ENCODE peak calls at places on chromosome 18, in ten cellular contexts. Z, Y, B, Q, W, T, A, N, K and L are unnamed samples.

GRCh38 chr18:13984080-13984479 is 68.7 kb upstream of the MC2R start:
- DNase-seq in Z (no peak), T (no peak), B (no peak), A (no peak), Q (no peak), W (no peak), Y (no peak), N (no peak), K (no peak), L (no peak)

GRCh38 chr18:2851771-2852170 is 5.0 kb downstream of the EMILIN2 start:
- DNase-seq in Z (no peak), W (no peak), T (no peak), Y (no peak), N (no peak), A (no peak), Q (no peak), B (no peak), K (no peak), L (no peak)

GRCh38 chr18:37019157-37019571 is 190.2 kb downstream of the KIAA1328 start:
- DNase-seq in Q (peak), N (no peak), W (no peak), B (peak), A (no peak), T (peak), Y (no peak), Z (peak), K (peak), L (peak)

GRCh38 chr18:8301427-8302172 is 307.6 kb upstream of the RAB12 start:
- DNase-seq in Z (no peak), Q (peak), B (peak), K (peak), T (no peak), A (no peak), Y (no peak), W (no peak), N (no peak), L (no peak)

GRCh38 chr18:55264108-55264507 is 304.8 kb upstream of the CCDC68 start:
- DNase-seq in N (no peak), K (no peak), T (no peak), Q (no peak), A (no peak), B (no peak), Z (peak), W (no peak), Y (no peak), L (peak)

GRCh38 chr18:7152485-7152884 is 34.9 kb upstream of the LAMA1 start:
- DNase-seq in T (no peak), Q (no peak), A (no peak), B (no peak), Z (no peak), N (no peak), W (no peak), Y (peak), K (no peak), L (no peak)

GRCh38 chr18:61833387-61833786 is 59.4 kb downstream of the RNF152 start:
- DNase-seq in A (no peak), Z (no peak), Q (peak), Y (no peak), N (no peak), K (peak), T (no peak), B (no peak), W (peak), L (peak)

GRCh38 chr18:45828917-45829811 is 3.7 kb downstream of the SIGLEC15 start:
- DNase-seq in Y (no peak), B (no peak), N (no peak), K (no peak), T (no peak), A (no peak), W (no peak), Q (no peak), Z (no peak), L (no peak)

GRCh38 chr18:10736984-10737383 is 211.2 kb downstream of the NAPG start:
- DNase-seq in K (no peak), W (no peak), Y (no peak), Q (no peak), B (no peak), T (no peak), N (no peak), A (no peak), Z (no peak), L (peak)

GRCh38 chr18:47260924-47261701 is 9.7 kb upstream of the SKOR2 start:
- DNase-seq in B (no peak), T (no peak), Y (no peak), A (no peak), W (no peak), N (no peak), Z (no peak), Q (no peak), K (no peak), L (no peak)
- TF ChIP-seq CTCF in B (no peak), T (no peak), Y (no peak), A (no peak), W (peak), N (no peak), Z (no peak), Q (no peak), K (no peak), L (no peak)

GRCh38 chr18:9708882-9709877 is 1.1 kb downstream of the RAB31 start:
- DNase-seq in B (no peak), A (no peak), N (peak), T (no peak), Y (no peak), Z (no peak), W (no peak), K (no peak), Q (no peak), L (peak)

GRCh38 chr18:9706081-9706935 is 1.8 kb upstream of the RAB31 start:
- DNase-seq in W (no peak), A (no peak), N (no peak), K (no peak), Z (peak), B (no peak), T (no peak), Y (peak), Q (no peak), L (no peak)

GRCh38 chr18:9708057-9708881 is at the start of gene RAB31:
- DNase-seq in T (no peak), K (peak), N (peak), Y (peak), Z (peak), B (peak), W (no peak), A (peak), Q (peak), L (peak)

GRCh38 chr18:9705183-9705864 is 2.8 kb upstream of the RAB31 start:
- DNase-seq in B (no peak), Y (peak), T (no peak), A (no peak), K (peak), N (no peak), W (no peak), Q (peak), Z (peak), L (peak)

GRCh38 chr18:9707381-9708056 is 582 bp upstream of the RAB31 start:
- DNase-seq in B (no peak), T (no peak), Y (peak), Z (no peak), N (no peak), W (no peak), A (no peak), Q (peak), K (no peak), L (peak)
- H3K4me3 ChIP-seq in B (peak), T (peak), Y (peak), Z (peak), N (peak), W (peak), A (peak), Q (peak), K (peak), L (peak)

GRCh38 chr18:74116628-74117554 is 30.7 kb downstream of the FBXO15 start:
- DNase-seq in T (no peak), N (peak), Y (no peak), Z (peak), Q (peak), W (peak), B (no peak), K (peak), A (no peak), L (peak)
- TF ChIP-seq CTCF in T (peak), N (peak), Y (peak), Z (peak), Q (peak), W (peak), B (peak), K (peak), A (peak), L (peak)

GRCh38 chr18:76306685-76307292 is 188.3 kb downstream of the ZNF516 start:
- DNase-seq in K (no peak), Q (no peak), Y (no peak), B (no peak), W (no peak), N (no peak), Z (no peak), A (no peak), T (no peak), L (no peak)

GRCh38 chr18:76307293-76307690 is 187.8 kb downstream of the ZNF516 start:
- DNase-seq in K (no peak), N (no peak), W (no peak), Q (no peak), Y (no peak), B (no peak), Z (no peak), T (no peak), A (no peak), L (no peak)
- H3K4me3 ChIP-seq in K (no peak), N (no peak), W (no peak), Q (no peak), Y (no peak), B (no peak), Z (no peak), T (no peak), A (no peak), L (no peak)

DNA sequence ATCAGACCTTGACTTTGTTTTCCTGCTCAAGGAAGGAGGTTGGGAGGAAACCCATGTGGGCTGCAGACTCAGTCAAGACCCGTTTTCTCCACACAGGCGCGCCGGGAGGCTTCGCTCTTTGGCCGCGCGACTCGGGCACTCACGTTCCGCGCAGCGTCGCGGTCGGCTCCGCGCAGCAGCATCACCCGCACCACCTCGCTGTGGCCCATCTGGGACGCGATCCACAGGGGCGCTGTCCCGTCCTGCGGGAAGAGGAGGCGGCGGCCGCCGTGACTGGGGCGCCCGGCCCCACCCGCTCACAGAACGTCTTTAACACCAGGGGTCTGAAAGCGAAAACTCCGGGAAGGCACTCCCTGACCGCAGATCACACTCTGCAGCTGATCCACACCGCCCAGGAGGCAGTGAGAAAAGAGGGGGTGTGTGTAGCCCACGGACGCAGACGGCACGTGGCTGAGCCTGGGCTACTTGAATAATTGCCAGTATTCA is 33.1 kb upstream of the NPC1 start:
- DNase-seq in A (no peak), N (peak), T (no peak), Y (peak), Q (peak), K (peak), Z (peak), B (no peak), W (no peak), L (no peak)
- TF ChIP-seq CTCF in A (no peak), N (no peak), T (no peak), Y (no peak), Q (no peak), K (no peak), Z (no peak), B (no peak), W (no peak), L (no peak)

GRCh38 chr18:58657081-58657480 is 14.2 kb upstream of the MALT1 start:
- DNase-seq in B (no peak), Z (no peak), Y (no peak), T (no peak), N (no peak), A (no peak), Q (no peak), K (no peak), W (no peak), L (no peak)

GRCh38 chr18:58659691-58660090 is 11.6 kb upstream of the MALT1 start:
- DNase-seq in K (no peak), B (no peak), N (no peak), T (no peak), W (no peak), Z (no peak), Q (no peak), Y (no peak), A (no peak), L (no peak)

GRCh38 chr18:58654896-58655614 is 16.2 kb upstream of the MALT1 start:
- DNase-seq in Y (no peak), W (no peak), Q (no peak), N (no peak), T (no peak), Z (no peak), A (no peak), K (no peak), B (no peak), L (no peak)

GRCh38 chr18:58660915-58661314 is 10.3 kb upstream of the MALT1 start:
- DNase-seq in K (no peak), B (no peak), Z (no peak), N (no peak), Q (no peak), A (no peak), Y (no peak), T (no peak), W (no peak), L (no peak)

DNA sequence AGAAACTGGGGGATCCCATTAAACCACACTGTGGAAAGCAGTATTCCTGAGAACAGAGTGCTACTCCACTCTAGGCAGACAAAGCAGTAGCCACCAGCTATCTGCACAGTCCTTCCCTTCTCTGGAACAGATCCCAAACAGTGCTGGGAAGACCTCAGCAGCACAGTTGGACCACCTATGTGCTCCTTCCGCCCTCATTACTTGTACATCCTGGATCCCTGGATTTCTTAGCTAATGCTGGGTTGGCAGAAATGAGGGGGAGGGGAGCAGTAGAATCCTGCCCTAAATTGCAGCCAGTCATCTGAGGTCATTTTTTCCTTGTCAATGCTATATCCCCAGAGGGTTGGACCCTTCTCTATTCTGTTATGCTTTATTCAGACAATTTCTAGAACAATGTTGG is 13.8 kb upstream of the MALT1 start:
- DNase-seq in Y (no peak), W (no peak), Q (no peak), N (no peak), Z (no peak), K (no peak), T (no peak), B (no peak), A (no peak), L (no peak)
- H3K4me3 ChIP-seq in Y (no peak), W (no peak), Q (no peak), N (no peak), Z (no peak), K (no peak), T (no peak), B (no peak), A (no peak), L (no peak)

GRCh38 chr18:48733854-48734253 is 195.0 kb downstream of the CTIF start:
- DNase-seq in B (no peak), Z (no peak), Y (no peak), W (no peak), A (no peak), Q (no peak), N (no peak), K (no peak), T (no peak), L (no peak)
- TF ChIP-seq CTCF in B (no peak), Z (no peak), Y (no peak), W (no peak), A (no peak), Q (no peak), N (no peak), K (no peak), T (no peak), L (no peak)